ENCODE peak calls at places on chromosomes 11 and 22, in ten cellular contexts. D is breast epithelium, T is esophagus squamous epithelium, X is A549, P is HepG2, F is body of pancreas, K is uterus, E is tibial nerve, N is NB4, A is HCT116. J is an unnamed sample.

GRCh38 chr11:101476186-101476585 is 107.6 kb downstream of the TRPC6 start:
- DNase-seq in N (no peak), A (no peak), K (no peak), E (no peak), X (no peak), T (no peak), D (no peak), F (no peak), P (no peak), J (no peak)

GRCh38 chr11:76787911-76788596 is 4.9 kb downstream of the TSKU start:
- DNase-seq in A (peak; percentile 61), D (peak; percentile 50), T (no peak), K (peak; percentile 51), E (peak; percentile 53), N (no peak), F (peak; percentile 46), P (peak; percentile 75), X (no peak), J (peak; percentile 92)

GRCh38 chr22:43471186-43471585 is 59.4 kb downstream of the MPPED1 start:
- DNase-seq in D (no peak), T (no peak), K (no peak), X (no peak), E (no peak), P (no peak), F (no peak), A (no peak), N (no peak), J (no peak)

GRCh38 chr11:61691378-61692156 is 11.4 kb downstream of the DAGLA start:
- DNase-seq in E (no peak), T (no peak), A (no peak), F (no peak), D (no peak), P (no peak), N (no peak), K (no peak), X (no peak), J (no peak)

GRCh38 chr22:22112533-22113294 is 130.1 kb upstream of the TOP3B start:
- DNase-seq in T (no peak), E (no peak), X (no peak), N (no peak), D (no peak), F (no peak), P (no peak), A (no peak), K (no peak), J (no peak)

GRCh38 chr22:43572710-43573109 is 160.9 kb downstream of the MPPED1 start:
- DNase-seq in T (no peak), X (no peak), N (no peak), E (no peak), A (no peak), P (no peak), F (no peak), K (no peak), D (no peak), J (no peak)

GRCh38 chr11:29527391-29527936 is 489.4 kb downstream of the KCNA4 start:
- DNase-seq in N (peak; percentile 91), P (peak; percentile 35), X (peak; percentile 4), D (no peak), T (no peak), K (no peak), A (peak; percentile 15), F (peak; percentile 13), E (no peak), J (no peak)

GRCh38 chr11:93537022-93537421 is 6.2 kb downstream of the SMCO4 start:
- DNase-seq in E (no peak), X (no peak), T (no peak), K (peak; percentile 22), A (no peak), F (peak; percentile 66), D (no peak), N (no peak), P (no peak), J (no peak)

GRCh38 chr11:27485930-27486773 is 13.6 kb upstream of the LGR4 start:
- DNase-seq in T (no peak), X (no peak), A (peak; percentile 37), N (peak; percentile 66), F (peak; percentile 49), E (peak; percentile 83), P (peak; percentile 54), K (peak; percentile 42), D (no peak), J (peak; percentile 55)

GRCh38 chr11:119190531-119190930 is 5.3 kb downstream of the NHERF4 start:
- DNase-seq in X (no peak), T (no peak), N (no peak), D (no peak), A (no peak), E (no peak), F (no peak), K (no peak), P (no peak), J (no peak)

GRCh38 chr11:27447288-27447914 is 25.2 kb downstream of the LGR4 start:
- DNase-seq in X (no peak), P (no peak), F (no peak), N (no peak), D (no peak), T (no peak), E (no peak), A (no peak), K (no peak), J (no peak)

GRCh38 chr11:32402836-32403235 is 32.5 kb downstream of the WT1 start:
- DNase-seq in F (no peak), N (no peak), T (no peak), P (no peak), K (no peak), D (no peak), E (no peak), X (no peak), A (no peak), J (no peak)

GRCh38 chr11:69089258-69089657 is 40.5 kb downstream of the TPCN2 start:
- DNase-seq in E (no peak), P (no peak), N (peak; percentile 81), F (peak; percentile 59), X (no peak), T (no peak), D (no peak), A (no peak), K (peak; percentile 33), J (no peak)

GRCh38 chr11:86811637-86812321 is 11.4 kb downstream of the PRSS23 start:
- DNase-seq in F (peak; percentile 63), E (no peak), N (no peak), P (no peak), X (peak; percentile 73), D (no peak), K (peak; percentile 54), T (no peak), A (peak; percentile 76), J (no peak)

DNA sequence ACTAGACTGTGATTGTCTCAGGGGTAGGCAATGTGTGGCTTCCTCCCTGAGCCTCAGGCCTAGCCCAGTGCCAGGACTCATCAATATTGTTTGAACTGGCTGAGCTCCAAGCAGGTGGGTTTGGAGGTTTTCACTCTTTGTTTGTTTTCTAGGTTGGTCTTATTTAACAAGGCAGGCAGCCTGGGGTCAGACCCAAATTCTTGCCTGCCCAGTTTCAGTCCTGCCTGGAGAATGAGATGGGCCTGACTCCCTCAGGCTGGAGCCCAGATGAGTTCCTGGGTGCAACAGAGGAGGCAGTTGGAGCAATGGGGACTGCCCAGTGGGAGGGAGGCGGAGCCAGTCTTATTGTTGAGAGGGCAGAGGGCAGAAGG is 28.3 kb upstream of the TP53I11 start:
- DNase-seq in F (peak; percentile 82), D (peak; percentile 84), A (no peak), T (no peak), P (peak; percentile 35), X (peak; percentile 63), K (no peak), N (no peak), E (no peak), J (no peak)
- TF ChIP-seq POLR2A in F (peak; percentile 38), D (no peak), A (no peak), T (no peak), P (no peak), X (no peak), K (no peak), N (no peak), E (no peak), J (no peak)

GRCh38 chr11:75760710-75761493 is 7.7 kb upstream of the DGAT2 start:
- DNase-seq in N (peak; percentile 67), X (no peak), K (no peak), A (no peak), P (no peak), E (no peak), T (no peak), F (no peak), D (no peak), J (no peak)
- H3K4me3 ChIP-seq in N (no peak overlapping the region), X (no peak overlapping the region), K (no peak overlapping the region), A (no peak overlapping the region), P (no peak overlapping the region), E (no peak overlapping the region), T (no peak overlapping the region), F (no peak overlapping the region), D (no peak overlapping the region), J (no peak overlapping the region)

DNA sequence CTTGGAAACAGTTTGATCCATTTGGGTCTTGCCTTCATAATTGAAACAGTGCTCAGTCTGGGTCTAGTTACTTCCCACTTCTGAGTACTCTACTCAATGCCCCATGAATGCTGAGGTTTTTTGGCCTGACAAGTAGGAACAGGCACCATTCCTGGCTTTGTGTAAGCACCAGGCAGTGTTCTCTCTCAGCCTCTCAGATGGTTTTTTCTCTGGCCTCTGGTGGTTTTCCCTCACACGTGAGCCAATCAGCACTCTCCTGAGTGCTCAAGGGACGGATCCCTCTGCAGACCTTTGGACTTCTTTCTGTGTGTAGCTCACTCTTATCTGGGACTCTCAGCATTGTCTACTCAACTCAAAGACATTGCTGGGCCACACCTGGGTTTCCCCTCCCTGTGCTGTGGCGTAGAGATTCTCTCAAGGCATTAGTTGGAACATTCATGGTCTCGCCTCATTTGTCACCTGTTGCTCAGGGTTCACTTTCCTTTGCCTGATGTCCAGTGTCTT is 21.3 kb downstream of the SIK2 start:
- DNase-seq in K (no peak), F (peak; percentile 71), X (no peak), P (peak; percentile 86), D (no peak), T (no peak), E (no peak), N (no peak), A (no peak), J (no peak)
- TF ChIP-seq POLR2A in K (no peak), F (peak; percentile 8), X (no peak), P (no peak), D (no peak), T (no peak), E (no peak), N (no peak), A (no peak), J (no peak)

DNA sequence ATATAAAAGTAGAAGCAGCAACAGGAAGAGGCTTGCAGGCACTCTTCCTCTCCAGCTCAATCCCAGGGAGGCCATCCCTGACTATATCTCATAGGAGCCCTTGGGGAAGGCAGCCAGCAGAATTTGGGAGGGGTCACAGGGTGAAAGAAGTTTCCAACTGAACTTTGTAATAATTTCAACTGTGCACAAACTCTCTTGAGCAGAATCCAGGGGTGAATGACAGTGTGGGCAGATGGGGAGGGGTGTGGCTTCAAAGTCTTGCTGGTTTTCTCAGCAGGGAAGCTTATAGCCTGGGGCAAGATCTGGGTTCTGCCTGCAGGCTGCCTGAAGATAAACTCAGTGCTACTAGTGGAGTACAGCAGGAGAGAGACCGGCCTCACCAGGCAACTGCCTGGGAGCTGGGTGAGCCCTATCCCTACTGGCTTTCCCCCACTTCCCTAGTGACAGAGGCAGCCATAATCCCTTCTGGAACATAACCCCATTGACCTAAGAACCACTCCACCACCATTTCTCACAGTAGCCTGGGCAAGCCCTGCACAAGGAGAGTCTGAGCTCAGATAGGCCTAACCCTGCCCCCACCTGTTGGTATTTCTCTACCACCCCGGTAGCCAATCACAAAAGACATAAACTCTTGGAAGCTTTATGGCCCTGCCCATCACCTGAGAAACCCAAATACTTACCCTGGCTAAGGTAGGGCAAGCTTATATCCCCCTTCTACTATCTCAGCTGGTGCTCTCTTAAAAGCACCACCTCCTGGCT is 17.8 kb upstream of the TTC12 start:
- DNase-seq in F (no peak), P (no peak), N (no peak), A (no peak), E (no peak), T (no peak), K (no peak), X (no peak), D (no peak), J (no peak)
- H3K4me3 ChIP-seq in F (no peak overlapping the region), P (no peak overlapping the region), N (no peak overlapping the region), A (no peak overlapping the region), E (no peak overlapping the region), T (no peak overlapping the region), K (no peak overlapping the region), X (no peak overlapping the region), D (no peak overlapping the region), J (no peak overlapping the region)